ENCODE peak calls at places on chromosomes 11 and 22, in seven cellular contexts. R, Q, G, D, W, S and M are unnamed samples.
A peak's percentile ranks its signal among the peaks of the same experiment; 100 is the strongest.

GRCh38 chr11:32905028-32905667 is 12.5 kb downstream of the QSER1 start:
- DNase-seq in R (peak; percentile 44), Q (no peak), G (no peak), D (no peak), W (no peak), S (no peak), M (no peak)

GRCh38 chr11:14435717-14436116 is 63.9 kb downstream of the COPB1 start:
- DNase-seq in R (no peak), Q (no peak), G (no peak), D (no peak), W (no peak), S (no peak), M (no peak)

GRCh38 chr11:1049431-1049891 is 12.9 kb upstream of the MUC6 start:
- DNase-seq in R (no peak), Q (no peak), G (no peak), D (peak; percentile 71), W (no peak), S (peak; percentile 41), M (no peak)

GRCh38 chr11:47254381-47254780 is 3.4 kb upstream of the NR1H3 start:
- DNase-seq in R (peak; percentile 52), Q (peak; percentile 46), G (no peak), D (no peak), W (no peak), S (no peak), M (no peak)

GRCh38 chr22:45308624-45309421 is 911 bp upstream of the FAM118A start:
- DNase-seq in R (no peak), Q (no peak), G (no peak), D (no peak), W (peak; percentile 35), S (peak; percentile 61), M (no peak)

GRCh38 chr11:68461284-68461861 is 821 bp downstream of the PPP6R3 start:
- DNase-seq in R (peak; percentile 47), Q (no peak), G (no peak), D (no peak), W (no peak), S (peak; percentile 74), M (no peak)

GRCh38 chr11:4697583-4697982 is at the start of gene OR51E2:
- DNase-seq in R (no peak), Q (no peak), G (no peak), D (no peak), W (no peak), S (peak; percentile 61), M (no peak)

GRCh38 chr11:67492801-67493547 is 10.1 kb downstream of the AIP start:
- DNase-seq in R (no peak), Q (no peak), G (no peak), D (no peak), W (no peak), S (peak; percentile 80), M (no peak)

GRCh38 chr11:80638296-80638695 is 1197.5 kb upstream of the TENM4 start:
- DNase-seq in R (no peak), Q (no peak), G (no peak), D (no peak), W (no peak), S (no peak), M (no peak)

GRCh38 chr11:47186937-47187681 is 875 bp upstream of the PACSIN3 start:
- DNase-seq in R (peak; percentile 49), Q (peak; percentile 78), G (peak; percentile 78), D (peak; percentile 59), W (peak; percentile 49), S (peak; percentile 82), M (peak; percentile 58)

GRCh38 chr11:31641477-31642062 is 132.0 kb downstream of the ELP4 start:
- DNase-seq in R (peak; percentile 43), Q (no peak), G (no peak), D (peak; percentile 29), W (no peak), S (peak; percentile 85), M (no peak)

GRCh38 chr11:44726278-44727113 is at the start of gene TSPAN18:
- DNase-seq in R (no peak), Q (peak; percentile 43), G (peak; percentile 31), D (no peak), W (peak; percentile 39), S (peak; percentile 92), M (peak; percentile 29)

GRCh38 chr11:8785457-8785856 is 102.9 kb downstream of the RPL27A start:
- DNase-seq in R (no peak), Q (no peak), G (no peak), D (no peak), W (no peak), S (peak; percentile 33), M (no peak)

DNA sequence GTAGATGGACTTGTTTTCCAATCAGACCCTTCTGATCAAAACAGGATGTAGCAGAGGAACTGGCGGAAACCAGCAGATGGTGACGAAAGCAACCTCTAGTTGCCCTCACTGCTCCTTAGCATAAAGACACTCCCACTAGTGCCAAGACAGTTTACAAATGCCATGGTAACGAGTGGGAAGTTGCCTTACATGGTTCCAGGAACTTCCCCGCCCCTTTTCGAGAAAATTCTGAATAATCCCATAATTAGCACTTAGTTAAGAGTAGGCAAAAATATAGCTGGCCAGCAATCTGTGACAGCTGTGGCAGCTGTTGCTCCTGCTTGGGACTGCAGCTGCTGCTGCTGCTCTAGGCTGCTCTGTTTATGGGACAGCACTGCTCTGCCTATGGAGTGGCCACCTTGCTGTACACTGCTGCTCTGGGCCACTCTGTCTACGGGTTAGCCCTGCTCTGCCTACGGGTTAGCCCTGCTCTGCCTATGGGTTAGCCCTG is 33.4 kb upstream of the SORL1 start:
- DNase-seq in R (no peak), Q (no peak), G (no peak), D (no peak), W (peak; percentile 84), S (no peak), M (peak; percentile 49)
- H3K4me1 ChIP-seq in R (no peaks in the 10 kb centered on the region), Q (no peaks in the 10 kb centered on the region), G (peaks cover 47% of the 10 kb centered on the region), D (peaks cover 38% of the 10 kb centered on the region), W (peaks cover 69% of the 10 kb centered on the region), S (no peaks in the 10 kb centered on the region), M (peaks cover 73% of the 10 kb centered on the region)

GRCh38 chr11:75667268-75667830 is 1.5 kb downstream of the MAP6 start:
- DNase-seq in R (no peak), Q (no peak), G (peak; percentile 33), D (peak; percentile 36), W (no peak), S (peak; percentile 85), M (no peak)
- H3K4me1 ChIP-seq in R (no peaks in the 10 kb centered on the region), Q (no peaks in the 10 kb centered on the region), G (peaks cover 20% of the 10 kb centered on the region), D (peaks cover 24% of the 10 kb centered on the region), W (no peaks in the 10 kb centered on the region), S (no peaks in the 10 kb centered on the region), M (peaks cover 8% of the 10 kb centered on the region)

DNA sequence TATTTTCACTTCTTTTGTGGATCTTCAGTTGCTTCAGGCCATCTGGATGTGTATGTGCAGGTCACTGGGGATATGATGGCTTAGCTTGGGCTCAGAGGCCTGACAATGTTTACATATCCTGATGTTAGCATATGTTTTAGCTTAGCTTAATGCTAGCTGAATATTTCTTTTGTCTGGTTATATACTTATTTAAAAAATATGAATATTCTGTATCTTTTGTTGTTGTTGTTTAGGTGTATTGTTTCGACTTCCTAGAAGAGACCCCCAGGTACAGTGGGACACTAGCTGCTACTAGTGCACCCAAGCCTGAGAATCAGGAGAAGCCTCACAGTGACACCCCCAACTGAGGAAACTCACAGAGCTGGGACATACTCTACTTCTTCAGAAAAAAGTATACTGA is at the start of gene KDM4E:
- DNase-seq in R (no peak), Q (no peak), G (no peak), D (no peak), W (no peak), S (no peak), M (no peak)
- H3K4me1 ChIP-seq in R (no peaks in the 10 kb centered on the region), Q (no peaks in the 10 kb centered on the region), G (no peaks in the 10 kb centered on the region), D (no peaks in the 10 kb centered on the region), W (no peaks in the 10 kb centered on the region), S (no peaks in the 10 kb centered on the region), M (no peaks in the 10 kb centered on the region)

GRCh38 chr22:50532353-50532700 is 2.5 kb upstream of the TYMP start:
- DNase-seq in R (no peak), Q (no peak), G (no peak), D (no peak), W (no peak), S (no peak), M (no peak)
- H3K4me1 ChIP-seq in R (peaks cover 10% of the 10 kb centered on the region), Q (no peaks in the 10 kb centered on the region), G (peaks cover 55% of the 10 kb centered on the region), D (peaks cover 71% of the 10 kb centered on the region), W (peaks cover 7% of the 10 kb centered on the region), S (no peaks in the 10 kb centered on the region), M (peaks cover 22% of the 10 kb centered on the region)

GRCh38 chr11:118002010-118002540 is 15.9 kb downstream of the IL10RA start:
- DNase-seq in R (no peak), Q (no peak), G (no peak), D (no peak), W (no peak), S (no peak), M (no peak)

GRCh38 chr11:118001494-118001971 is 15.3 kb downstream of the IL10RA start:
- DNase-seq in R (no peak), Q (no peak), G (no peak), D (no peak), W (no peak), S (no peak), M (no peak)

GRCh38 chr11:118003456-118003855 is 17.3 kb downstream of the IL10RA start:
- DNase-seq in R (no peak), Q (no peak), G (no peak), D (no peak), W (no peak), S (no peak), M (no peak)

GRCh38 chr11:118002541-118003019 is 16.4 kb downstream of the IL10RA start:
- DNase-seq in R (peak; percentile 22), Q (peak; percentile 69), G (peak; percentile 72), D (no peak), W (no peak), S (no peak), M (no peak)

DNA sequence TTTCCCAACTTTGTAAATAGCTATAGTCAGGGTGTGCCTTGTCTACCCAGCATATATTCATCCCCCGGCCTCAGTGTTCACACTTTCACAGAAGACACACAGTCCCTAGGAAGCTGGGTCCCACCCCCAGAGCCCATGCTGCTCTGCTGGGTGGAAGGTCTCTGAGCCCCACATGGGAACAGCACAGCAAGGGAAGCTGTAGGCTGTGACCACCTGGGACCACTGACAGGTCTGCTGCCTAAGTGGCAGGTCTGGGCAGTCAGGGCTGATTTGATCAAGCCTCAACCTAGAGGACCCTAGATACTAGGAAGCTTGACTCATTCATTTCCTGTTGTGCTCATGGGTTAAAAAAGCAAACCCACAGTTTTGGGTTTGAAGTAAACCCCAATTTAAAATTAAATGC is 16.8 kb downstream of the IL10RA start:
- DNase-seq in R (no peak), Q (no peak), G (no peak), D (no peak), W (no peak), S (no peak), M (peak; percentile 76)
- H3K4me1 ChIP-seq in R (no peaks in the 10 kb centered on the region), Q (no peaks in the 10 kb centered on the region), G (peaks cover 28% of the 10 kb centered on the region), D (peaks cover 31% of the 10 kb centered on the region), W (peaks cover 67% of the 10 kb centered on the region), S (no peaks in the 10 kb centered on the region), M (peaks cover 92% of the 10 kb centered on the region)

GRCh38 chr22:30182833-30183232 is 63.7 kb downstream of the LIF start:
- DNase-seq in R (peak; percentile 70), Q (no peak), G (no peak), D (no peak), W (no peak), S (no peak), M (no peak)
- H3K4me1 ChIP-seq in R (no peaks in the 10 kb centered on the region), Q (no peaks in the 10 kb centered on the region), G (peaks cover 3% of the 10 kb centered on the region), D (peaks cover 34% of the 10 kb centered on the region), W (peaks cover 16% of the 10 kb centered on the region), S (peaks cover 5% of the 10 kb centered on the region), M (peaks cover 11% of the 10 kb centered on the region)